ENCODE peak calls at places on chromosome 7, in four cellular contexts. C is SK-N-SH, H is HepG2, O is K562. F is an unnamed sample.

GRCh38 chr7:137840183-137840779 is 6.5 kb downstream of the DGKI start:
- DNase-seq in O (no peak), C (no peak), H (no peak), F (no peak)

GRCh38 chr7:139745330-139746143 is 32.3 kb downstream of the HIPK2 start:
- DNase-seq in C (peak; percentile 45), H (peak; percentile 89), O (no peak), F (no peak)

GRCh38 chr7:155840262-155840885 is 28.1 kb upstream of the SHH start:
- DNase-seq in H (no peak), C (no peak), O (no peak), F (no peak)

GRCh38 chr7:102040569-102040968 is 223.1 kb downstream of the CUX1 start:
- DNase-seq in C (no peak), H (no peak), O (no peak), F (no peak)

GRCh38 chr7:94160719-94161435 is 156.7 kb upstream of the BET1 start:
- DNase-seq in H (no peak), O (no peak), C (no peak), F (no peak)

GRCh38 chr7:40584667-40585433 is 450.0 kb downstream of the SUGCT start:
- DNase-seq in O (no peak), C (no peak), H (no peak), F (no peak)

GRCh38 chr7:69412331-69413146 is 185.7 kb upstream of the AUTS2 start:
- DNase-seq in H (peak; percentile 18), C (peak; percentile 66), O (peak; percentile 37), F (no peak)

GRCh38 chr7:134186022-134186421 is 58.9 kb downstream of the LRGUK start:
- DNase-seq in O (no peak), C (no peak), H (no peak), F (no peak)

GRCh38 chr7:11833431-11833830 is 1.4 kb upstream of the THSD7A start:
- DNase-seq in O (no peak), H (no peak), C (peak; percentile 39), F (no peak)

GRCh38 chr7:110962826-110963225 is 128.1 kb upstream of the LRRN3 start:
- DNase-seq in C (no peak), O (no peak), H (no peak), F (no peak)

GRCh38 chr7:27101188-27101905 is 1.1 kb downstream of the HOXA2 start:
- DNase-seq in O (no peak), H (no peak), C (peak; percentile 28), F (no peak)

GRCh38 chr7:112383671-112384417 is 66.4 kb upstream of the IFRD1 start:
- DNase-seq in C (no peak), H (no peak), O (peak; percentile 61), F (no peak)

GRCh38 chr7:92767427-92767826 is 68.9 kb downstream of the CDK6 start:
- DNase-seq in C (no peak), H (no peak), O (no peak), F (no peak)

GRCh38 chr7:139065323-139065722 is 29.5 kb upstream of the ZC3HAV1L start:
- DNase-seq in H (no peak), O (no peak), C (no peak), F (no peak)

GRCh38 chr7:80095545-80095944 is 39.1 kb upstream of the GNAI1 start:
- DNase-seq in H (no peak), O (no peak), C (peak; percentile 21), F (no peak)

GRCh38 chr7:86768394-86768793 is 124.7 kb downstream of the GRM3 start:
- DNase-seq in H (no peak), C (no peak), O (no peak), F (no peak)

GRCh38 chr7:129499915-129500463 is 2.3 kb upstream of the SMKR1 start:
- DNase-seq in O (no peak), C (no peak), H (no peak), F (no peak)

GRCh38 chr7:66036788-66037187 is 38.8 kb upstream of the ASL start:
- DNase-seq in C (no peak), O (no peak), H (no peak), F (no peak)

GRCh38 chr7:27140108-27140842 is 3.2 kb downstream of the HOXA5 start:
- DNase-seq in O (no peak), H (no peak), C (no peak), F (no peak)

GRCh38 chr7:16644624-16644986 is 949 bp downstream of the ANKMY2 start:
- DNase-seq in C (no peak), O (peak; percentile 91), H (peak; percentile 9), F (no peak)

GRCh38 chr7:114931656-114932011 is 9.7 kb downstream of the MDFIC start:
- DNase-seq in C (no peak), H (no peak), O (no peak), F (no peak)

GRCh38 chr7:120981888-120982615 is 6.5 kb upstream of the CPED1 start:
- DNase-seq in C (no peak), H (no peak), O (peak; percentile 40), F (no peak)

GRCh38 chr7:15609287-15609686 is 47.5 kb upstream of the AGMO start:
- DNase-seq in C (no peak), H (no peak), O (no peak), F (no peak)

GRCh38 chr7:29375641-29376562 is 181.3 kb downstream of the CHN2 start:
- DNase-seq in H (peak; percentile 71), C (no peak), O (no peak), F (peak; percentile 47)

GRCh38 chr7:152636436-152636835 is 39.5 kb downstream of the XRCC2 start:
- DNase-seq in C (no peak), O (no peak), H (no peak), F (no peak)

GRCh38 chr7:29113384-29114102 is 32.8 kb downstream of the CPVL start:
- DNase-seq in H (peak; percentile 24), O (peak; percentile 8), C (no peak), F (peak; percentile 36)

GRCh38 chr7:151424799-151425198 is 15.0 kb upstream of the WDR86 start:
- DNase-seq in C (no peak), O (no peak), H (no peak), F (no peak)

GRCh38 chr7:84191842-84192241 is 2.7 kb downstream of the SEMA3A start:
- DNase-seq in H (no peak), O (no peak), C (no peak), F (no peak)

GRCh38 chr7:1689356-1689755 is 19.3 kb downstream of the ELFN1 start:
- DNase-seq in H (no peak), O (no peak), C (no peak), F (no peak)

GRCh38 chr7:128408709-128409434 is 910 bp downstream of the IMPDH1 start:
- DNase-seq in C (peak; percentile 48), H (no peak), O (peak; percentile 64), F (no peak)

DNA sequence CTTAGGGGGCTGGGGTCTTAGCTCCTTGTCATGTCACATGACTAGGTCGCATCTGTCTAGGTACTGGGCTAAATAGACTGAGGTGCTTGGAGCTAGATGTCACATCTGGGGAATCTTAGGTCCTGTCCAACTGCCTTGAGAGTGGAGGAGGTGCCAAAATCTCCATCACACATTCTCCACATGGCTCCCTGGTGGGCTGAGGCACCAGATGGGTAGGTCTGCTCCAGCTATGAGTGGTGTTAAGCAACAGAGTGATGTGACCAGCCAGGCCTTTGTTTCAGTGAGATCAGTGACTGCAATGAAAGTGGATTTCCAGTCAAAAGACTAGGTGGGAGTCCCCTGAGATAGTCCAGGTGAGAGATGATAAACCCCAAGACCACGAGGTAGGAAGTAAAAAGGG is 251.8 kb downstream of the BMPER start:
- DNase-seq in H (no peak), C (no peak), O (no peak), F (no peak)
- H3K4me1 ChIP-seq in H (no peaks in the 10 kb centered on the region), C (no peaks in the 10 kb centered on the region), O (no peaks in the 10 kb centered on the region), F (no peaks in the 10 kb centered on the region)

DNA sequence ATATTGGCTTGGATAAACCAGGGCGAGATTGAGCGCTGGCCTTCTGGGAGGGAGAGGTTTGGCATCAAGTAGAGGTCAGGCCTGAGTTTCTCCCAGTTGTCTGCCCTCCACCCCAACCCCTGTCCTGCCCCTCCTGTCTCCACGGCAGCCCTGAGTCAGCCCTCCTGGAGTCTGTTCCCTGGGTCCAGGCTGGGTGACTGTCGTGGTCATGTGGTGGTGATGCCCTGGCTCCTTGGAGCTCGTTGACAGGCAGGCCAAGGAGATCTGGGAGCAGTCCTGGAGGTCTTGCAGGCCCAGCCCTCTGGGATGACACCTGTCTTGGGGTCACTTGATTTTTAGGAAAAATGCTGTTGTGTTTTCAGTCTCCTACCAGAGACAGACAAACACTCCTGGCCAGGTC is 53.6 kb upstream of the PODXL start:
- DNase-seq in O (no peak), H (no peak), C (no peak), F (no peak)
- TF ChIP-seq ELF1 in O (no peak), H (no peak), C (no peak), F (no peak)

GRCh38 chr7:32579776-32580175 is 84.5 kb downstream of the AVL9 start:
- DNase-seq in O (no peak), H (no peak), C (no peak), F (no peak)
- H3K9me3 ChIP-seq in O (no peaks in the 10 kb centered on the region), H (no peaks in the 10 kb centered on the region), C (no peaks in the 10 kb centered on the region), F (no peaks in the 10 kb centered on the region)

GRCh38 chr7:5702876-5703571 is 78.4 kb downstream of the RNF216 start:
- DNase-seq in O (no peak), H (no peak), C (no peak), F (peak; percentile 24)
- H3K4me1 ChIP-seq in O (peaks cover 3% of the 10 kb centered on the region), H (peaks cover 7% of the 10 kb centered on the region), C (peaks cover 11% of the 10 kb centered on the region), F (peaks cover 18% of the 10 kb centered on the region)

GRCh38 chr7:19378340-19378704 is 233.1 kb upstream of the FERD3L start:
- DNase-seq in C (no peak), O (no peak), H (no peak), F (no peak)

GRCh38 chr7:19376591-19376990 is 231.4 kb upstream of the FERD3L start:
- DNase-seq in C (no peak), O (peak; percentile 4), H (no peak), F (no peak)

GRCh38 chr7:19377611-19378339 is 232.6 kb upstream of the FERD3L start:
- DNase-seq in O (no peak), H (no peak), C (peak; percentile 1), F (no peak)

GRCh38 chr7:19373334-19373733 is 228.1 kb upstream of the FERD3L start:
- DNase-seq in O (no peak), H (no peak), C (no peak), F (no peak)

GRCh38 chr7:19375986-19376385 is 230.8 kb upstream of the FERD3L start:
- DNase-seq in C (no peak), H (no peak), O (no peak), F (no peak)
- TF ChIP-seq ELF1 in C (no peak), H (no peak), O (no peak), F (no peak)

DNA sequence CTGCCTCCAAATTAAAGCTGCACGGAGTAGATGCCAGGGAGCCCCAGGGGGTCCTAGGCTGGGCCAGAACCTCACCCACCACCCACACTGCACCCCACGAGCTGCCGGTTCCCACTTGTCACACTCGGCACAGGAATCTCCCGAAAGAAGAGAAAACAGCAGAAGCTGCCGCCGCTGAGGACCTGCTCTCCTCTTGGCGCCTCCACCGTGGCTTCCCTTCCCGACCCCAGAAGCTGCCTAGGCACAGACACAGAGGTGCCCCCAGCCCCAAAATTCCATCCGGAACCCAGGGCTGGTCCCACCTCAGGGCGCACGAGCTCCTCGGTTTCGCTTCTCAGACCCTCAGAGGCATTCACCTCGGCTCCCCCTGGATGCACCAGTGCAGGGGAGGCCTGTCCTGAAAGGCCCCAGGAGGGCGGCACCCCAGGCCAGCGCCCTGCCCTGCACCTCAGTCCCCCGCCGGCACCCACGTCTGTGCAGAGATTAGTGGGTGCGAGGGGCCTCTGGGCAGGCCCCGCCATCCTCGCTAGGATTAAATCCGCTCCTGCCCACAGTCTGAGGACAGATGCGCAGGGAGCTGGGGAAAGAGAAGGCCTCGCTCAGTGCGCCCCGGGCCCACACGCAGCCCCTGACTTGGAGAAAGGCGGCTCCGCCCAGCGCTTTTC is 99.3 kb downstream of the PTPRN2 start:
- DNase-seq in C (no peak), O (no peak), H (no peak), F (no peak)
- H3K9me3 ChIP-seq in C (no peaks in the 10 kb centered on the region), O (no peaks in the 10 kb centered on the region), H (no peaks in the 10 kb centered on the region), F (no peaks in the 10 kb centered on the region)